ENCODE peak calls at places on chromosomes 13 and 19, in six cellular contexts. G is Daoy; C is head of caudate nucleus; O is epithelial cell of esophagus; F is Kasumi-1; T is activated CD8-positive, alpha-beta memory T cell treated with anti-CD3 and anti-CD28 coated beads, Interleukin-2, amount 50 U/mL, for 4 hours. W is an unnamed sample.

GRCh38 chr13:78137404-78138142 is 218.9 kb upstream of the EDNRB start:
- DNase-seq in G (peak), C (peak), O (peak), F (peak), T (no peak), W (peak)

GRCh38 chr13:43567608-43568007 is 219.2 kb downstream of the ENOX1 start:
- DNase-seq in G (no peak), C (no peak), O (peak), F (no peak), T (no peak), W (no peak)

GRCh38 chr19:45446295-45446694 is 21.5 kb upstream of the FOSB start:
- DNase-seq in G (peak), C (no peak), O (peak), F (peak), T (no peak), W (no peak)

GRCh38 chr19:39408392-39409206 is 2.0 kb downstream of the ZFP36 start:
- DNase-seq in G (no peak), C (no peak), O (peak), F (peak), T (no peak), W (peak)

GRCh38 chr13:23323946-23324709 is 109.4 kb downstream of the SACS start:
- DNase-seq in G (no peak), C (no peak), O (peak), F (no peak), T (no peak), W (peak)

GRCh38 chr13:75704194-75704941 is 68.2 kb downstream of the LMO7 start:
- DNase-seq in G (peak), C (no peak), O (peak), F (no peak), T (no peak), W (no peak)

GRCh38 chr19:47157455-47158321 is 27.1 kb downstream of the SAE1 start:
- DNase-seq in G (peak), C (peak), O (peak), F (peak), T (peak), W (no peak)

GRCh38 chr19:518292-519231 is 11.3 kb downstream of the TPGS1 start:
- DNase-seq in G (no peak), C (no peak), O (peak), F (no peak), T (peak), W (no peak)